ENCODE peak calls at places on chromosome 15, in ten cellular contexts. H is cardiac fibroblast, E is lower leg skin, T is HFFc6, L is omental fat pad, Z is BE2C, R is WTC11, B is endothelial cell, M is transverse colon, S is tibial artery. G is an unnamed sample.

GRCh38 chr15:70219256-70219919 is 121.7 kb upstream of the TLE3 start:
- DNase-seq in L (no peak), M (no peak), E (no peak), B (no peak), Z (no peak), H (no peak), T (no peak), R (no peak), S (no peak), G (no peak)

GRCh38 chr15:28914483-28915023 is 28.8 kb downstream of the APBA2 start:
- DNase-seq in S (no peak), T (no peak), M (no peak), Z (peak), B (no peak), L (no peak), H (no peak), R (no peak), E (no peak), G (no peak)

GRCh38 chr15:51739056-51739455 is 1.6 kb upstream of the LYSMD2 start:
- DNase-seq in L (no peak), T (no peak), H (no peak), Z (no peak), E (no peak), R (no peak), M (no peak), S (no peak), B (no peak), G (no peak)

GRCh38 chr15:73700041-73700842 is 16.1 kb downstream of the CD276 start:
- DNase-seq in Z (peak), L (peak), B (peak), R (peak), E (peak), M (peak), T (peak), H (peak), S (peak), G (peak)

GRCh38 chr15:33086500-33087141 is 107.9 kb downstream of the FMN1 start:
- DNase-seq in R (no peak), L (no peak), H (peak), M (no peak), T (peak), Z (no peak), E (no peak), B (no peak), S (no peak), G (no peak)

GRCh38 chr15:43879386-43880355 is 52.9 kb downstream of the WDR76 start:
- DNase-seq in H (no peak), M (no peak), Z (no peak), S (no peak), R (no peak), E (no peak), L (no peak), B (no peak), T (no peak), G (no peak)

GRCh38 chr15:35522061-35522460 is 23.9 kb downstream of the DPH6 start:
- DNase-seq in E (no peak), S (no peak), T (peak), L (no peak), B (peak), H (no peak), R (no peak), Z (peak), M (no peak), G (no peak)

GRCh38 chr15:79091204-79091867 is 756 bp upstream of the RASGRF1 start:
- DNase-seq in Z (peak), H (peak), R (peak), T (no peak), B (peak), E (no peak), M (no peak), L (no peak), S (no peak), G (peak)

GRCh38 chr15:24976932-24977331 is 22.1 kb downstream of the SNRPN start:
- DNase-seq in B (no peak), H (no peak), L (no peak), S (no peak), M (no peak), E (no peak), T (no peak), Z (no peak), R (no peak), G (no peak)

GRCh38 chr15:100879046-100879445 is 585 bp upstream of the ALDH1A3 start:
- DNase-seq in B (peak), E (no peak), M (no peak), H (no peak), Z (peak), L (no peak), T (no peak), R (peak), S (no peak), G (peak)

GRCh38 chr15:25136119-25136518 is 181.3 kb downstream of the SNRPN start:
- DNase-seq in R (no peak), S (no peak), E (no peak), L (no peak), B (peak), M (no peak), Z (peak), T (no peak), H (peak), G (peak)

GRCh38 chr15:34799149-34799824 is 3.9 kb upstream of the ACTC1 start:
- DNase-seq in H (no peak), B (no peak), E (no peak), L (no peak), T (no peak), R (no peak), Z (peak), S (peak), M (no peak), G (peak)

GRCh38 chr15:68815598-68815997 is 5.1 kb downstream of the ANP32A start:
- DNase-seq in H (peak), E (no peak), Z (no peak), S (no peak), R (no peak), B (no peak), L (no peak), M (no peak), T (no peak), G (no peak)

GRCh38 chr15:44726568-44727461 is 9.5 kb upstream of the TRIM69 start:
- DNase-seq in M (peak), T (peak), B (no peak), E (peak), H (peak), S (peak), R (no peak), Z (peak), L (no peak), G (no peak)

GRCh38 chr15:56916825-56917477 is 1.5 kb upstream of the TCF12 start:
- DNase-seq in R (no peak), Z (no peak), B (no peak), E (no peak), L (no peak), H (no peak), T (no peak), M (no peak), S (no peak), G (no peak)

GRCh38 chr15:63439536-63440264 is 58.1 kb upstream of the CA12 start:
- DNase-seq in L (no peak), B (no peak), H (peak), T (peak), R (no peak), Z (peak), E (no peak), M (no peak), S (no peak), G (no peak)

GRCh38 chr15:41908681-41909461 is 15.0 kb upstream of the SPTBN5 start:
- DNase-seq in M (no peak), R (no peak), B (no peak), S (no peak), L (no peak), T (no peak), E (no peak), H (no peak), Z (no peak), G (no peak)

GRCh38 chr15:85329561-85330421 is 50.6 kb upstream of the AKAP13 start:
- DNase-seq in T (peak), R (no peak), H (peak), Z (no peak), B (no peak), S (peak), M (peak), E (no peak), L (no peak), G (no peak)

GRCh38 chr15:29089731-29090616 is 179.6 kb downstream of the NSMCE3 start:
- DNase-seq in E (no peak), B (no peak), M (no peak), Z (no peak), R (no peak), T (no peak), S (peak), L (no peak), H (peak), G (no peak)

GRCh38 chr15:39979606-39980005 is 45.7 kb downstream of the EIF2AK4 start:
- DNase-seq in T (no peak), S (no peak), E (no peak), H (no peak), L (no peak), R (no peak), M (no peak), Z (no peak), B (no peak), G (no peak)

GRCh38 chr15:72796515-72797337 is 13.2 kb upstream of the ADPGK start:
- DNase-seq in E (no peak), Z (peak), S (no peak), T (no peak), R (peak), B (peak), L (no peak), M (peak), H (peak), G (peak)

GRCh38 chr15:70160803-70161565 is 63.3 kb upstream of the TLE3 start:
- DNase-seq in S (no peak), Z (no peak), T (no peak), B (no peak), H (no peak), R (no peak), E (no peak), M (no peak), L (no peak), G (no peak)

GRCh38 chr15:79310612-79310984 is 314 bp upstream of the TMED3 start:
- DNase-seq in M (no peak), R (no peak), B (no peak), Z (no peak), S (no peak), L (no peak), E (no peak), T (peak), H (peak), G (no peak)

GRCh38 chr15:41417812-41418211 is 917 bp downstream of the RTF1 start:
- DNase-seq in Z (no peak), R (no peak), E (no peak), B (no peak), M (no peak), S (no peak), L (no peak), T (peak), H (no peak), G (no peak)

GRCh38 chr15:65245096-65245849 is 34.0 kb upstream of the CILP start:
- DNase-seq in R (no peak), Z (peak), S (peak), H (peak), E (peak), M (peak), L (no peak), T (peak), B (no peak), G (no peak)

GRCh38 chr15:72153269-72153668 is 35.1 kb downstream of the SENP8 start:
- DNase-seq in Z (no peak), T (no peak), M (no peak), E (no peak), B (no peak), S (no peak), R (no peak), H (no peak), L (no peak), G (no peak)

GRCh38 chr15:64010719-64011118 is 35.6 kb downstream of the DAPK2 start:
- DNase-seq in L (no peak), R (no peak), E (peak), M (peak), H (peak), T (peak), Z (peak), S (peak), B (no peak), G (no peak)

GRCh38 chr15:98551936-98552562 is 96.3 kb upstream of the IGF1R start:
- DNase-seq in B (no peak), T (no peak), H (no peak), R (no peak), M (no peak), L (no peak), S (no peak), E (no peak), Z (no peak), G (no peak)

GRCh38 chr15:69119016-69119415 is 41.4 kb upstream of the GLCE start:
- DNase-seq in B (no peak), R (no peak), L (no peak), M (no peak), H (no peak), S (no peak), Z (no peak), E (no peak), T (no peak), G (no peak)

GRCh38 chr15:100869151-100869999 is 10.3 kb upstream of the ALDH1A3 start:
- DNase-seq in R (peak), S (no peak), T (no peak), B (peak), H (no peak), Z (peak), M (no peak), L (no peak), E (no peak), G (peak)

GRCh38 chr15:81336568-81336967 is 12.6 kb upstream of the STARD5 start:
- DNase-seq in Z (no peak), H (peak), E (no peak), M (no peak), B (no peak), R (no peak), T (peak), L (no peak), S (no peak), G (no peak)

GRCh38 chr15:35736150-35736549 is 190.2 kb upstream of the DPH6 start:
- DNase-seq in M (no peak), Z (no peak), T (no peak), L (no peak), B (no peak), S (no peak), R (no peak), H (peak), E (no peak), G (no peak)

GRCh38 chr15:58515807-58516206 is 84.0 kb downstream of the LIPC start:
- DNase-seq in H (peak), M (no peak), B (no peak), T (no peak), Z (no peak), S (no peak), R (no peak), L (no peak), E (no peak), G (no peak)

GRCh38 chr15:58520464-58520863 is 88.7 kb downstream of the LIPC start:
- DNase-seq in E (no peak), B (no peak), L (no peak), H (no peak), R (no peak), Z (no peak), S (no peak), M (no peak), T (no peak), G (no peak)

GRCh38 chr15:58518626-58519025 is 86.8 kb downstream of the LIPC start:
- DNase-seq in T (no peak), H (no peak), R (no peak), B (no peak), L (no peak), Z (no peak), M (no peak), E (no peak), S (no peak), G (no peak)

GRCh38 chr15:58517682-58518525 is 86.1 kb downstream of the LIPC start:
- DNase-seq in Z (no peak), T (no peak), R (no peak), S (no peak), L (no peak), B (no peak), M (no peak), E (no peak), H (no peak), G (no peak)

DNA sequence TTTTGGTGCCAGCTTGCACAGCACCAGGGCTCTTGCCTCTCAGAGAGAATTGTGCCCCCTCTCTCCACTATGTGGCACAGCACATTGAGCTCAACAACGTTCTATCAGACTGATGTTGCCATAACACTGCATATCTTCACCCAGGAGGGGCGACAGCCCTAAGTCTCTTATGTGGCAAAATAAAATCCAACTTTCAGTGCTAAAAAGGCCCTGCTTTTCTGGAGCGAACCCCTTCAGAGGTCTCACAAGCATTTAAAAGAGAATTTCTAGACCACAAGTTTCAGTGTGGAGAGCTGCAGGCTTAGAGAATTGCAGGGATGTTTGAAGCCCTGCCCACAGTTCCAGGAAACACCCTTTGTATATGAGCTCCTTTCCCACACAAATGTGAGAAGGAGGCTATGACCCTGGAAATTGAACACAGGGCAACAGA is 85.5 kb downstream of the LIPC start:
- DNase-seq in L (no peak), E (no peak), R (no peak), M (no peak), B (no peak), H (no peak), Z (no peak), T (no peak), S (no peak), G (no peak)
- TF ChIP-seq CTCF in L (no peak), E (no peak), R (no peak), M (no peak), B (no peak), H (no peak), Z (peak), T (no peak), S (no peak), G (no peak)

DNA sequence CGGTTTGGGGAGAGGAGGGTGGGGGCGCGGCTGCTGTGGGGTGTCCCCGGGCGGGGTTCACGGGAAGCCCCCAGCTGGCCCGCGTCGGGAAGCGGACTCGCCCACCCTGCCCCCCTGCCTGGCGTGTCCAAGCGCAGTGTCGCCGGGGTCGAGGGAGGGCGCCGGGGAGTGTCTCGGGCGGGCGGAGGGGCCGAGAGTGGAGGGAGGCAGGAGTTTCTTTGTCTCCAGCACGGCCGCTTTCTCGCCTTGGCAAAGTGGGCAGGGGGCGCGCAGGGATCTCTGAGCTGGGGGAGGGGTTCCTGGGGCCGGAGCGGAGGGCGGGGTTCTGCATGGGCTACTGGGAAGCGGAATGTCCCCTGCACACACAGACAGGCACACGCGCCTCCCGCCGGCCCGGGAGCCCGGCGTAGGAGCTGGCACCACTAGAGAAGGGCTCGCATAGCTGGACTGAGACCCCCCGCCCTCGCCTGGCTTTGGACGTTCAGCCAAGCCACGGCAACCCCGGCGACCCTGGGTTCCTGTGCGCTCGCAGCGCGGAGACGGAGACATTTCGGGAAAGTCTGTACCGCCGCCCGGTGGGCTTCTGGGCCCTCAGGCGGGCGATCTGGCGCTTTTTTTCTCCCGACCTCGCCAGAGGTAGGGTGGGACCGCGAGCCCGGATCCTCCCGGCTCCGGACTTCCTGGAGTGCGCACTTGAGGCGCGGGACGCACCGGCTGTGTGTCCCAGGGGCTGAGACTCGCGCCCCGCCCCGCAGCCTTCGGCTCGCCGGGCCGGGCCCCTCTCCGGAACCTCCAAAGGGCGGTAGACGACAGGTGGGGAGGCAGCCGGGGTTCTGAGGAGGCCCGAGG is 870 bp downstream of the ST8SIA2 start:
- DNase-seq in T (no peak), L (no peak), Z (peak), E (no peak), B (peak), H (no peak), M (no peak), S (no peak), R (peak), G (peak)
- TF ChIP-seq CTCF in T (no peak), L (no peak), Z (no peak), E (no peak), B (no peak), H (no peak), M (no peak), S (no peak), R (no peak), G (no peak)

GRCh38 chr15:38251726-38252480 is 733 bp upstream of the SPRED1 start:
- DNase-seq in M (peak), S (peak), H (peak), T (peak), Z (peak), E (peak), R (peak), B (peak), L (peak), G (peak)
- TF ChIP-seq CTCF in M (no peak), S (no peak), H (no peak), T (no peak), Z (no peak), E (no peak), R (no peak), B (no peak), L (no peak), G (no peak)

DNA sequence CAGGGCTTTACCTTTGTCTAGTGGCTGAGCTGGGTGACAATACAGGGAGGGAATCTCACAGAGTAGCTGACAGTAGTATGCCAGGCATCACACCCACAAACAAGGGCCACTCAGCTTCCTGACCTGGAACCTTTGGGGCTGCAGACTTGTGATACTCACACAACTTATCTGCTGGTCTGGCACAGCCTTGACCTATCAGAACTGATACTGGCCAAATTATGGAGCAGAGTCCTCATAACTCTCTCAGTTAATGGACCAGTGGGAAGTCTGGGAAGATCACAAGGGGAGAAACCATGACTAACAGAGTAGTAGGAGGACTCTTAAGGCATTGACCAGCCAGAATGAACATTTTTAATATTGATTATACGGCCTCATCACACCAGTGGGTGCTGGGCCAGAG is 19.4 kb downstream of the MRPL46 start:
- DNase-seq in M (no peak), Z (no peak), R (no peak), T (no peak), L (no peak), S (no peak), H (no peak), B (no peak), E (no peak), G (no peak)
- TF ChIP-seq CTCF in M (no peak), Z (no peak), R (no peak), T (no peak), L (no peak), S (no peak), H (no peak), B (no peak), E (no peak), G (no peak)

GRCh38 chr15:96126859-96127258 is 203.6 kb upstream of the NR2F2 start:
- DNase-seq in T (no peak), Z (no peak), S (no peak), M (no peak), H (no peak), E (no peak), L (no peak), B (no peak), R (peak), G (no peak)
- TF ChIP-seq CTCF in T (no peak), Z (no peak), S (no peak), M (no peak), H (no peak), E (no peak), L (no peak), B (no peak), R (no peak), G (no peak)

G was measured in nephron progenitor cell.